ENCODE peak calls at places on chromosomes 2 and 18, in six cellular contexts. Y is heart right ventricle, B is pancreas, H is dorsolateral prefrontal cortex, D is Peyer's patch, A is cardiac fibroblast. X is an unnamed sample.
A peak's percentile ranks its signal among the peaks of the same experiment; 100 is the strongest.

GRCh38 chr2:230896346-230897115 is 28.5 kb downstream of the GPR55 start:
- DNase-seq in Y (no peak), B (no peak), H (peak; percentile 21), D (no peak), A (no peak), X (no peak)

GRCh38 chr2:27407798-27408491 is 1.4 kb downstream of the PPM1G start:
- DNase-seq in Y (no peak), B (no peak), H (no peak), D (no peak), A (peak; percentile 68), X (peak; percentile 29)

GRCh38 chr18:12948055-12948804 is 419 bp downstream of the SEH1L start:
- DNase-seq in Y (peak; percentile 95), B (peak; percentile 94), H (peak; percentile 90), D (peak; percentile 98), A (peak; percentile 98), X (peak; percentile 80)

GRCh38 chr2:177296047-177296446 is 31.5 kb upstream of the NFE2L2 start:
- DNase-seq in Y (no peak), B (no peak), H (no peak), D (no peak), A (peak; percentile 56), X (no peak)

GRCh38 chr2:191432121-191432520 is 186.9 kb downstream of the MYO1B start:
- DNase-seq in Y (no peak), B (no peak), H (no peak), D (no peak), A (no peak), X (no peak)

GRCh38 chr2:149167941-149168340 is 129.4 kb downstream of the LYPD6B start:
- DNase-seq in Y (no peak), B (peak; percentile 21), H (no peak), D (no peak), A (peak; percentile 3), X (no peak)

GRCh38 chr2:44980786-44981713 is 28.2 kb downstream of the SIX2 start:
- DNase-seq in Y (no peak), B (no peak), H (no peak), D (no peak), A (no peak), X (no peak)

GRCh38 chr2:134202361-134202760 is 51.5 kb upstream of the MGAT5 start:
- DNase-seq in Y (no peak), B (no peak), H (no peak), D (no peak), A (no peak), X (no peak)

GRCh38 chr18:3620146-3621119 is 170.5 kb downstream of the TGIF1 start:
- DNase-seq in Y (no peak), B (no peak), H (no peak), D (no peak), A (no peak), X (no peak)

GRCh38 chr2:188042412-188042811 is 249.3 kb upstream of the GULP1 start:
- DNase-seq in Y (no peak), B (no peak), H (no peak), D (no peak), A (peak; percentile 54), X (no peak)

GRCh38 chr2:221135699-221136098 is 436.4 kb downstream of the EPHA4 start:
- DNase-seq in Y (no peak), B (no peak), H (no peak), D (no peak), A (no peak), X (no peak)

GRCh38 chr2:220434365-220434764 is 806.9 kb downstream of the SLC4A3 start:
- DNase-seq in Y (no peak), B (no peak), H (no peak), D (no peak), A (peak; percentile 31), X (no peak)

GRCh38 chr2:42928692-42929576 is 136.6 kb upstream of the HAAO start:
- DNase-seq in Y (no peak), B (no peak), H (no peak), D (peak; percentile 71), A (peak; percentile 69), X (peak; percentile 32)

GRCh38 chr2:109685453-109685852 is 71.3 kb downstream of the SOWAHC start:
- DNase-seq in Y (no peak), B (no peak), H (no peak), D (no peak), A (no peak), X (no peak)

GRCh38 chr2:9030882-9031645 is 27.6 kb upstream of the MBOAT2 start:
- DNase-seq in Y (no peak), B (no peak), H (no peak), D (no peak), A (peak; percentile 66), X (no peak)

GRCh38 chr2:6401301-6401700 is 464.4 kb downstream of the CMPK2 start:
- DNase-seq in Y (no peak), B (no peak), H (no peak), D (no peak), A (no peak), X (no peak)

GRCh38 chr18:59846814-59847490 is 52.8 kb upstream of the PMAIP1 start:
- DNase-seq in Y (no peak), B (no peak), H (no peak), D (peak; percentile 87), A (peak; percentile 37), X (no peak)

GRCh38 chr2:179486969-179487752 is 222.5 kb upstream of the SESTD1 start:
- DNase-seq in Y (no peak), B (no peak), H (no peak), D (no peak), A (no peak), X (no peak)

GRCh38 chr18:79067611-79068010 is 1.6 kb upstream of the ATP9B start:
- DNase-seq in Y (no peak), B (no peak), H (no peak), D (no peak), A (no peak), X (no peak)

GRCh38 chr2:146982393-146982846 is 862.4 kb upstream of the ACVR2A start:
- DNase-seq in Y (no peak), B (no peak), H (no peak), D (peak; percentile 57), A (peak; percentile 97), X (no peak)

GRCh38 chr2:181258761-181259160 is 198.4 kb upstream of the ITGA4 start:
- DNase-seq in Y (no peak), B (no peak), H (no peak), D (no peak), A (peak; percentile 50), X (no peak)

GRCh38 chr2:216346781-216347180 is 25.5 kb downstream of the MARCHF4 start:
- DNase-seq in Y (no peak), B (no peak), H (no peak), D (no peak), A (no peak), X (no peak)

GRCh38 chr2:56185101-56185581 is 1.4 kb downstream of the CCDC85A start:
- DNase-seq in Y (peak; percentile 50), B (peak; percentile 22), H (no peak), D (no peak), A (no peak), X (no peak)

GRCh38 chr2:37987098-37987497 is 62.0 kb downstream of the RMDN2 start:
- DNase-seq in Y (no peak), B (no peak), H (no peak), D (no peak), A (no peak), X (no peak)

GRCh38 chr18:62346327-62347090 is 21.4 kb downstream of the TNFRSF11A start:
- DNase-seq in Y (no peak), B (no peak), H (no peak), D (no peak), A (no peak), X (no peak)

GRCh38 chr2:39568561-39569006 is 97.1 kb upstream of the TMEM178A start:
- DNase-seq in Y (no peak), B (no peak), H (no peak), D (no peak), A (peak; percentile 87), X (no peak)

GRCh38 chr2:68196120-68196716 is 38.5 kb downstream of the PNO1 start:
- DNase-seq in Y (no peak), B (no peak), H (no peak), D (peak; percentile 76), A (peak; percentile 73), X (no peak)

GRCh38 chr2:19901458-19902271 is at the start of gene TTC32:
- DNase-seq in Y (peak; percentile 94), B (peak; percentile 91), H (peak; percentile 93), D (peak; percentile 97), A (peak; percentile 96), X (peak; percentile 90)

GRCh38 chr2:142222715-142223114 is 91.9 kb upstream of the LRP1B start:
- DNase-seq in Y (no peak), B (no peak), H (no peak), D (no peak), A (no peak), X (no peak)

GRCh38 chr18:46770708-46771107 is 13.9 kb upstream of the ST8SIA5 start:
- DNase-seq in Y (no peak), B (no peak), H (no peak), D (no peak), A (no peak), X (no peak)

GRCh38 chr18:46771141-46771540 is 14.3 kb upstream of the ST8SIA5 start:
- DNase-seq in Y (no peak), B (no peak), H (peak; percentile 45), D (no peak), A (no peak), X (no peak)

GRCh38 chr18:46768166-46768921 is 11.5 kb upstream of the ST8SIA5 start:
- DNase-seq in Y (peak; percentile 36), B (no peak), H (no peak), D (no peak), A (no peak), X (no peak)

GRCh38 chr18:46767217-46767616 is 10.4 kb upstream of the ST8SIA5 start:
- DNase-seq in Y (no peak), B (no peak), H (no peak), D (no peak), A (no peak), X (no peak)

GRCh38 chr18:46772396-46772795 is 15.5 kb upstream of the ST8SIA5 start:
- DNase-seq in Y (no peak), B (no peak), H (no peak), D (no peak), A (no peak), X (no peak)
- TF ChIP-seq CTCF in Y (peak; percentile 21), B (no peak), H (no peak), D (no peak), A (no peak), X (no peak)

GRCh38 chr2:151526572-151527090 is 116.9 kb downstream of the RIF1 start:
- DNase-seq in Y (no peak), B (no peak), H (no peak), D (no peak), A (no peak), X (no peak)
- TF ChIP-seq CTCF in Y (no peak), B (no peak), H (no peak), D (no peak), A (no peak), X (no peak)

GRCh38 chr2:240518981-240519380 is 38.8 kb downstream of the ANKMY1 start:
- DNase-seq in Y (no peak), B (no peak), H (peak; percentile 9), D (no peak), A (no peak), X (no peak)
- TF ChIP-seq CTCF in Y (no peak), B (no peak), H (no peak), D (no peak), A (no peak), X (no peak)

DNA sequence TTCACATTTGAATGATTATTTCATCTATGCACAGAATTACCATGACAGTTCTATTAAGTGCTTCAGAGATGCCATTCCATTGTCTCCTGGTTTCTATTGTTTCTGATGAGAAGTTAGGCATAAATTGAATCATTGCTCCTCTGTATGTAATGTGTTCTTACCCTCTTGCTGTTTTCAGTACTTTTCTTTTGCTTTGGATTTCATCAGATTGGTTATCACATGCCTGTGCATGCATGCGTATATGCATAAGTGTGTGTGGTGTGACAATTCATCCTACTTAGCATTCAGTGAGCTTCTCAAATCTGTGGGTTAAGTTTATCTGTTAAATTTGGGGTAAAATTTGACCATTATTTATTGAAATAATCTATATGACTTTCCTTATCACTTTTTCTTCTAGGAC is 263.3 kb upstream of the RND3 start:
- DNase-seq in Y (no peak), B (no peak), H (no peak), D (no peak), A (no peak), X (no peak)
- TF ChIP-seq CTCF in Y (no peak), B (no peak), H (no peak), D (no peak), A (no peak), X (no peak)